ENCODE peak calls at places on chromosomes 2 and 18, in nine cellular contexts. X is uterus, P is spleen, S is body of pancreas, J is HepG2, T is transverse colon, V is Peyer's patch, R is heart left ventricle, M is ovary. U is an unnamed sample. For H3K4me1 and H3K27me3, the result is how much of the 10 kb centered on the place peaks cover.

GRCh38 chr2:69012310-69013122 is 463 bp upstream of the ANTXR1 start:
- DNase-seq in T (peak), S (peak), V (peak), M (peak), X (peak), J (peak), P (peak), R (peak), U (no peak)

GRCh38 chr2:19048593-19049264 is 309.7 kb downstream of the OSR1 start:
- DNase-seq in V (no peak), S (peak), M (peak), X (peak), T (peak), R (peak), P (no peak), J (peak), U (no peak)

GRCh38 chr2:11177871-11178598 is 22.8 kb downstream of the SLC66A3 start:
- DNase-seq in X (no peak), M (no peak), V (no peak), T (no peak), P (no peak), R (no peak), S (no peak), J (peak), U (no peak)

GRCh38 chr2:202290316-202290715 is 24.8 kb downstream of the NOP58 start:
- DNase-seq in T (no peak), M (no peak), V (no peak), S (no peak), J (no peak), X (no peak), P (no peak), R (no peak), U (no peak)

GRCh38 chr18:24273596-24273995 is 124.0 kb downstream of the OSBPL1A start:
- DNase-seq in X (no peak), T (peak), S (peak), V (no peak), R (no peak), J (no peak), M (no peak), P (no peak), U (no peak)

GRCh38 chr2:70472256-70472905 is 81.2 kb downstream of the TGFA start:
- DNase-seq in R (no peak), X (no peak), M (no peak), P (no peak), T (no peak), V (no peak), S (no peak), J (no peak), U (no peak)

GRCh38 chr2:130819915-130820861 is 16.5 kb upstream of the ARHGEF4 start:
- DNase-seq in J (no peak), V (no peak), T (no peak), R (no peak), P (peak), X (no peak), M (peak), S (no peak), U (no peak)

GRCh38 chr2:240032406-240033329 is 2.4 kb upstream of the OR6B2 start:
- DNase-seq in S (no peak), J (no peak), R (no peak), X (no peak), P (peak), V (no peak), T (no peak), M (no peak), U (no peak)

GRCh38 chr2:196499686-196500085 is 139.8 kb upstream of the CCDC150 start:
- DNase-seq in M (no peak), P (no peak), R (no peak), T (no peak), J (no peak), V (no peak), S (no peak), X (no peak), U (no peak)

GRCh38 chr18:51070545-51070944 is 40.5 kb downstream of the SMAD4 start:
- DNase-seq in J (no peak), V (no peak), T (no peak), S (no peak), M (no peak), R (no peak), P (no peak), X (no peak), U (no peak)

GRCh38 chr2:230797515-230798495 is 66.9 kb upstream of the ITM2C start:
- DNase-seq in P (no peak), J (no peak), S (peak), T (no peak), V (peak), X (no peak), M (no peak), R (no peak), U (no peak)

GRCh38 chr2:113831156-113831555 is 58.7 kb upstream of the ACTR3 start:
- DNase-seq in T (no peak), M (no peak), S (peak), X (no peak), J (no peak), R (no peak), P (no peak), V (no peak), U (no peak)

GRCh38 chr2:88141952-88142351 is 14.1 kb upstream of the FABP1 start:
- DNase-seq in T (no peak), J (no peak), S (no peak), M (no peak), P (no peak), V (no peak), X (no peak), R (no peak), U (no peak)

GRCh38 chr2:160322320-160322719 is 122.2 kb upstream of the ITGB6 start:
- DNase-seq in S (no peak), V (no peak), T (no peak), X (no peak), P (no peak), M (no peak), R (no peak), J (no peak), U (no peak)
- H3K4me1 ChIP-seq in S (under half), V (under half), T (under half), X (under half), P (half or more), M (under half), R (under half), J (under half), U (half or more)

GRCh38 chr18:57801379-57802165 is 1.5 kb downstream of the ATP8B1 start:
- DNase-seq in X (no peak), M (no peak), S (peak), V (no peak), J (no peak), T (no peak), R (no peak), P (no peak), U (no peak)

GRCh38 chr18:57803119-57803969 is at the start of gene ATP8B1:
- DNase-seq in V (no peak), P (peak), S (peak), T (peak), M (peak), J (no peak), R (peak), X (peak), U (no peak)

GRCh38 chr18:57802166-57802868 is 798 bp downstream of the ATP8B1 start:
- DNase-seq in T (no peak), V (no peak), R (no peak), P (peak), J (no peak), M (no peak), X (no peak), S (no peak), U (no peak)

GRCh38 chr18:57805117-57805516 is 2.0 kb upstream of the ATP8B1 start:
- DNase-seq in X (no peak), T (no peak), R (no peak), S (no peak), P (no peak), J (no peak), M (no peak), V (no peak), U (no peak)

GRCh38 chr18:57802869-57803118 is 321 bp downstream of the ATP8B1 start:
- DNase-seq in X (no peak), S (no peak), T (no peak), V (no peak), J (no peak), P (peak), R (peak), M (no peak), U (no peak)
- H3K27me3 ChIP-seq in X (under half), S (under half), T (under half), V (under half), J (under half), P (under half), R (under half), M (under half), U (under half)

GRCh38 chr2:238286095-238286494 is 2.3 kb downstream of the PER2 start:
- DNase-seq in M (no peak), S (peak), T (no peak), P (no peak), R (no peak), J (no peak), X (no peak), V (no peak), U (no peak)

GRCh38 chr2:238286987-238287386 is 1.4 kb downstream of the PER2 start:
- DNase-seq in M (peak), R (no peak), X (no peak), V (no peak), T (no peak), P (peak), S (no peak), J (no peak), U (no peak)

GRCh38 chr2:238287702-238288649 is at the start of gene PER2:
- DNase-seq in T (peak), V (peak), M (peak), R (peak), X (peak), J (peak), S (peak), P (peak), U (no peak)

GRCh38 chr2:238285653-238286082 is 2.7 kb downstream of the PER2 start:
- DNase-seq in M (peak), T (peak), V (peak), S (peak), J (peak), X (peak), R (peak), P (no peak), U (peak)

GRCh38 chr2:238286551-238286950 is 1.9 kb downstream of the PER2 start:
- DNase-seq in M (peak), J (peak), T (peak), S (peak), X (peak), V (peak), P (peak), R (peak), U (no peak)
- TF ChIP-seq POLR2A in M (no peak), J (no peak), T (peak), S (peak), X (peak), V (no peak), P (no peak), R (no peak), U (no peak)

GRCh38 chr2:127641133-127641532 is 4.8 kb upstream of the GPR17 start:
- DNase-seq in S (no peak), M (no peak), P (no peak), J (no peak), R (no peak), X (no peak), T (no peak), V (no peak), U (no peak)
- H3K4me1 ChIP-seq in S (under half), M (under half), P (half or more), J (half or more), R (under half), X (under half), T (under half), V (under half), U (half or more)

DNA sequence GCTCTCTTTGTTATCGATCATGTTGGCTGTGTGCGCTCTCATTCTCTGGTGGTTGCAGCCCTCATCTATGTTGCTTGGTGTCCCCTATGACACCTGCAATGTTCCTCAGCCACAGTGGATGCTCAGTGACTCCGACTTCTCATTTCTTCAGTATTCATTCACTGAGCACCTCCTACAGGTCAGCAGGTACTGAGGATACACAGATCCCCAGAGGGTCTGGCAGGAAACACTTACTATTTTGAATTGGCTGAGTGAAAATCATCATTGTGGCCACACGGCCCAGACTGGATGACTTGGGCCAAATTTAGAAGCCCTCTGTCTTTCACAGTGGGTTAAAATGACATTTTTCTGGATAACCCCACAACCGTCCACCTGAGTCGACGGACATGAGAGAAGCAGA is 32.1 kb downstream of the EN1 start:
- DNase-seq in X (no peak), P (no peak), T (no peak), R (no peak), V (no peak), S (no peak), M (no peak), J (no peak), U (no peak)
- H3K27me3 ChIP-seq in X (under half), P (under half), T (half or more), R (half or more), V (under half), S (under half), M (under half), J (under half), U (half or more)

GRCh38 chr2:209422191-209422754 is 1.6 kb upstream of the MAP2 start:
- DNase-seq in S (no peak), R (no peak), P (no peak), M (peak), J (no peak), X (no peak), T (no peak), V (no peak), U (no peak)

GRCh38 chr2:209425082-209426071 is 1.5 kb downstream of the MAP2 start:
- DNase-seq in V (no peak), M (no peak), R (peak), X (no peak), P (no peak), J (peak), T (no peak), S (peak), U (no peak)

GRCh38 chr2:209426432-209426831 is 2.6 kb downstream of the MAP2 start:
- DNase-seq in J (no peak), S (peak), V (no peak), X (no peak), M (no peak), R (no peak), P (no peak), T (no peak), U (no peak)

GRCh38 chr2:209423562-209424541 is at the start of gene MAP2:
- DNase-seq in T (peak), M (peak), X (peak), V (peak), P (peak), S (peak), J (peak), R (peak), U (no peak)
- TF ChIP-seq POLR2A in T (no peak), M (no peak), X (peak), V (no peak), P (no peak), S (peak), J (no peak), R (no peak), U (no peak)

GRCh38 chr2:73947412-73948018 is 20.8 kb downstream of the DGUOK start:
- DNase-seq in T (no peak), S (no peak), J (no peak), M (no peak), P (no peak), X (no peak), V (no peak), R (no peak), U (no peak)

GRCh38 chr2:73949802-73950201 is 23.1 kb downstream of the DGUOK start:
- DNase-seq in M (no peak), R (no peak), P (no peak), X (no peak), T (no peak), S (no peak), J (no peak), V (no peak), U (no peak)

GRCh38 chr2:73944714-73945113 is 18.0 kb downstream of the DGUOK start:
- DNase-seq in V (no peak), P (no peak), T (no peak), R (no peak), S (no peak), M (no peak), J (no peak), X (no peak), U (no peak)

GRCh38 chr2:73946215-73946614 is 19.5 kb downstream of the DGUOK start:
- DNase-seq in P (no peak), T (no peak), S (no peak), M (no peak), R (no peak), X (no peak), V (no peak), J (no peak), U (no peak)

DNA sequence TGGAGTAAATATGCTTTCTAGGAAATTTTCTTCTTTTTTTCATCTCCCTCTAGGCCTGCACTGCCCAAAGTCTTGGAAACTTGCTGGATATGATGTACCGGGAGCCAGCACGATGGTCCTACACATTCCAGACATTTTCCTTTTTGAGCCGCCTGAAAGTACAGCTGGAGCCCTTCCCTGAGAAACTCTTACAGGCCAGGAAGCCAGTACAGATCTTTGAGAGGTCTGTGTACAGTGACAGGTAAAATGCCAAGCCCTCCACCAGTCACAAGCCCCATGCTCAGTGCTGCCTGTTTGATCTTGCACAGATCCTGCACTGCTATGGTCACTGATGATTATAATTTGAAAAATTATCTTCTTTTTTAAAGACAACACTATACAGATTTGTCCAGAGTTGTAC is 20.0 kb downstream of the DGUOK start:
- DNase-seq in J (no peak), R (no peak), P (no peak), V (no peak), S (no peak), T (no peak), X (no peak), M (no peak), U (no peak)
- H3K4me1 ChIP-seq in J (under half), R (under half), P (half or more), V (under half), S (under half), T (under half), X (under half), M (under half), U (under half)

GRCh38 chr2:216717491-216717901 is 22.1 kb upstream of the IGFBP5 start:
- DNase-seq in M (no peak), X (no peak), R (no peak), P (no peak), T (no peak), S (no peak), V (no peak), J (no peak), U (no peak)
- H3K27me3 ChIP-seq in M (under half), X (under half), R (under half), P (under half), T (under half), S (under half), V (under half), J (under half), U (under half)

U was measured in esophagus muscularis mucosa.